ENCODE peak calls at places on chromosomes 6 and 20, in seven cellular contexts. Q is neural progenitor cell, A is fibroblast of lung, W is MM.1S, Y is osteoblast, C is HCT116, N is neuronal stem cell. O is an unnamed sample. For H3K4me1, the result is how much of the 10 kb centered on the place peaks cover.

GRCh38 chr20:58433759-58434158 is 44.7 kb downstream of the VAPB start:
- DNase-seq in Q (no peak), A (peak), W (no peak), Y (peak), C (no peak), N (no peak), O (peak)

GRCh38 chr6:159978291-159979135 is 9.6 kb downstream of the IGF2R start:
- DNase-seq in Q (peak), A (peak), W (peak), Y (no peak), C (no peak), N (no peak), O (no peak)

GRCh38 chr6:108921547-108922331 is 73.5 kb downstream of the ARMC2 start:
- DNase-seq in Q (no peak), A (peak), W (peak), Y (peak), C (no peak), N (no peak), O (peak)

GRCh38 chr6:97473979-97474378 is 191.0 kb upstream of the MMS22L start:
- DNase-seq in Q (no peak), A (peak), W (no peak), Y (no peak), C (no peak), N (no peak), O (no peak)

GRCh38 chr6:122746708-122747107 is 32.8 kb upstream of the FABP7 start:
- DNase-seq in Q (no peak), A (no peak), W (no peak), Y (no peak), C (no peak), N (no peak), O (no peak)

GRCh38 chr20:48706116-48706656 is 121.6 kb downstream of the PREX1 start:
- DNase-seq in Q (no peak), A (no peak), W (no peak), Y (no peak), C (no peak), N (no peak), O (peak)

GRCh38 chr20:34069341-34070078 is 42.5 kb downstream of the EIF2S2 start:
- DNase-seq in Q (peak), A (peak), W (peak), Y (peak), C (peak), N (peak), O (peak)

GRCh38 chr20:32460683-32461320 is 102.7 kb downstream of the ASXL1 start:
- DNase-seq in Q (no peak), A (no peak), W (no peak), Y (no peak), C (no peak), N (no peak), O (no peak)

GRCh38 chr6:159633196-159633595 is 59.8 kb downstream of the SOD2 start:
- DNase-seq in Q (peak), A (peak), W (peak), Y (no peak), C (peak), N (no peak), O (peak)

GRCh38 chr6:84568971-84569370 is 195.4 kb downstream of the TBX18 start:
- DNase-seq in Q (peak), A (peak), W (no peak), Y (no peak), C (peak), N (no peak), O (peak)

GRCh38 chr6:136625293-136625692 is 75.1 kb upstream of the MAP7 start:
- DNase-seq in Q (no peak), A (no peak), W (no peak), Y (no peak), C (no peak), N (no peak), O (no peak)

GRCh38 chr20:47320990-47321805 is 35.3 kb downstream of the ZMYND8 start:
- DNase-seq in Q (no peak), A (no peak), W (no peak), Y (no peak), C (no peak), N (no peak), O (no peak)
- H3K4me1 ChIP-seq in Q (under half), A (under half), W (under half), Y (under half), C (half or more), N (under half), O (under half)

GRCh38 chr20:38001981-38002380 is 31.3 kb downstream of the TTI1 start:
- DNase-seq in Q (no peak), A (peak), W (no peak), Y (no peak), C (no peak), N (no peak), O (peak)
- H3K4me2 ChIP-seq in Q (no peak), A (no peak), W (no peak), Y (no peak), C (no peak), N (no peak), O (peak)

GRCh38 chr6:52650946-52651345 is 20.0 kb upstream of the TMEM14A start:
- DNase-seq in Q (no peak), A (no peak), W (no peak), Y (peak), C (no peak), N (no peak), O (no peak)

GRCh38 chr6:52654007-52654406 is 16.9 kb upstream of the TMEM14A start:
- DNase-seq in Q (no peak), A (no peak), W (no peak), Y (no peak), C (no peak), N (no peak), O (no peak)

GRCh38 chr6:52657870-52658269 is 13.0 kb upstream of the TMEM14A start:
- DNase-seq in Q (no peak), A (no peak), W (no peak), Y (no peak), C (no peak), N (no peak), O (no peak)

GRCh38 chr6:52653151-52653550 is 17.8 kb upstream of the TMEM14A start:
- DNase-seq in Q (no peak), A (no peak), W (no peak), Y (no peak), C (no peak), N (no peak), O (peak)

GRCh38 chr6:52654592-52654991 is 16.3 kb upstream of the TMEM14A start:
- DNase-seq in Q (no peak), A (no peak), W (no peak), Y (no peak), C (no peak), N (no peak), O (no peak)
- H3K4me3 ChIP-seq in Q (no peak), A (no peak), W (no peak), Y (no peak), C (no peak), N (no peak), O (no peak)

GRCh38 chr6:52514514-52514913 is 62.3 kb downstream of the TRAM2 start:
- DNase-seq in Q (no peak), A (peak), W (no peak), Y (no peak), C (peak), N (no peak), O (peak)

GRCh38 chr6:52513896-52514295 is 63.0 kb downstream of the TRAM2 start:
- DNase-seq in Q (no peak), A (no peak), W (no peak), Y (no peak), C (no peak), N (no peak), O (peak)

GRCh38 chr6:52511572-52512151 is 65.2 kb downstream of the TRAM2 start:
- DNase-seq in Q (no peak), A (peak), W (no peak), Y (no peak), C (no peak), N (no peak), O (peak)

GRCh38 chr6:52512199-52512598 is 64.7 kb downstream of the TRAM2 start:
- DNase-seq in Q (no peak), A (peak), W (no peak), Y (peak), C (peak), N (no peak), O (peak)

DNA sequence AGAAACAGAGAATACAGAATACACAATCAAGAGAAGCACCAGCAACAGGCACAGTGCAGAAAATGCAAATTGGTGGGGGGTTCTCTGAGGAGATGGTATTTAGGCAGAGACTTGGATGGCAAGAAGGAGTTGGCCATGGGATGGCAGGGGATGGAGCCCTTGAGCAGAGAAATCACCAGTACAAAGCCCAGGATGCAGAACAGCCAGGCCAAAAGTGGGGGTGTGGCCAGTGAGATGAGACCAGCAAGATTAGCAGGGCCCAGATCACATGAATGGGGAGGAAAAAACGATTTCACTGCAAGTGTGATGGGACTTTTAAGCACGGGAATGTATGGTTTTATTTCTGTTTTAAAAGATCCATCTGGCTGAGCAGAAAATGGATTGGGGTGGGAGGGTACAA is 63.4 kb downstream of the TRAM2 start:
- DNase-seq in Q (no peak), A (no peak), W (no peak), Y (no peak), C (no peak), N (no peak), O (no peak)
- H3K4me1 ChIP-seq in Q (under half), A (half or more), W (under half), Y (half or more), C (under half), N (under half), O (half or more)